ENCODE peak calls at places on chromosomes 4 and X, in ten cellular contexts. D is suprapubic skin, H is GM12891, N is sigmoid colon, U is GM12892, J is H1, X is transverse colon, Q is Panc1, C is GM12878, I is spleen. W is an unnamed sample.

GRCh38 chr4:8534601-8535000 is 45.6 kb upstream of the GPR78 start:
- DNase-seq in D (no peak), H (no peak), N (no peak), U (no peak), J (no peak), X (no peak), Q (no peak), C (no peak), I (no peak), W (no peak)

GRCh38 chrX:136157187-136157586 is 9.9 kb downstream of the FHL1 start:
- DNase-seq in D (no peak), H (no peak), N (no peak), U (no peak), J (no peak), X (no peak), Q (no peak), C (no peak), I (no peak), W (no peak)

GRCh38 chrX:45850775-45851433 is 650.2 kb upstream of the DIPK2B start:
- DNase-seq in D (no peak), H (no peak), N (peak), U (no peak), J (no peak), X (peak), Q (no peak), C (no peak), I (peak), W (no peak)

GRCh38 chrX:1239681-1240142 is 27.3 kb upstream of the CRLF2 start:
- DNase-seq in D (peak), H (peak), N (peak), U (no peak), J (no peak), X (peak), Q (no peak), C (peak), I (peak), W (no peak)

GRCh38 chr4:144531841-144532240 is 114.1 kb upstream of the HHIP start:
- DNase-seq in D (no peak), H (no peak), N (no peak), U (no peak), J (no peak), X (no peak), Q (no peak), C (no peak), I (no peak), W (no peak)

GRCh38 chr4:158769175-158769831 is 477 bp downstream of the FNIP2 start:
- DNase-seq in D (peak), H (peak), N (peak), U (no peak), J (no peak), X (peak), Q (no peak), C (no peak), I (peak), W (no peak)

GRCh38 chrX:47574609-47575325 is 7.5 kb upstream of the TIMP1 start:
- DNase-seq in D (peak), H (no peak), N (no peak), U (no peak), J (no peak), X (no peak), Q (no peak), C (no peak), I (no peak), W (no peak)

GRCh38 chr4:168019921-168020320 is 72.4 kb upstream of the ANXA10 start:
- DNase-seq in D (no peak), H (no peak), N (no peak), U (no peak), J (no peak), X (no peak), Q (no peak), C (no peak), I (no peak), W (no peak)

GRCh38 chr4:77579406-77580076 is 26.1 kb upstream of the CXCL13 start:
- DNase-seq in D (no peak), H (no peak), N (no peak), U (no peak), J (no peak), X (no peak), Q (no peak), C (no peak), I (no peak), W (no peak)

GRCh38 chr4:113827285-113827684 is 65.7 kb upstream of the CAMK2D start:
- DNase-seq in D (no peak), H (no peak), N (no peak), U (no peak), J (no peak), X (no peak), Q (no peak), C (no peak), I (no peak), W (no peak)

GRCh38 chr4:30866444-30866843 is 146.3 kb downstream of the PCDH7 start:
- DNase-seq in D (no peak), H (no peak), N (no peak), U (no peak), J (no peak), X (no peak), Q (no peak), C (no peak), I (no peak), W (no peak)

GRCh38 chr4:42302348-42302747 is 94.9 kb upstream of the SHISA3 start:
- DNase-seq in D (no peak), H (no peak), N (no peak), U (no peak), J (no peak), X (no peak), Q (no peak), C (no peak), I (no peak), W (no peak)

GRCh38 chr4:160371446-160371845 is 1268.6 kb downstream of the RAPGEF2 start:
- DNase-seq in D (no peak), H (no peak), N (no peak), U (no peak), J (no peak), X (no peak), Q (no peak), C (no peak), I (no peak), W (no peak)

GRCh38 chr4:99857302-99857701 is 36.9 kb downstream of the LAMTOR3 start:
- DNase-seq in D (no peak), H (no peak), N (no peak), U (no peak), J (no peak), X (no peak), Q (no peak), C (no peak), I (no peak), W (no peak)

GRCh38 chr4:81921757-81922159 is 450.1 kb upstream of the RASGEF1B start:
- DNase-seq in D (no peak), H (no peak), N (no peak), U (no peak), J (no peak), X (no peak), Q (no peak), C (no peak), I (no peak), W (no peak)
- TF ChIP-seq POLR2AphosphoS5 in D (no peak), H (no peak), N (no peak), U (no peak), J (no peak), X (no peak), Q (no peak), C (no peak), I (no peak), W (no peak)

GRCh38 chrX:36983831-36984230 is 24.3 kb upstream of the FAM47C start:
- DNase-seq in D (no peak), H (no peak), N (no peak), U (no peak), J (no peak), X (no peak), Q (no peak), C (no peak), I (no peak), W (no peak)
- TF ChIP-seq POLR2AphosphoS5 in D (no peak), H (no peak), N (no peak), U (no peak), J (no peak), X (no peak), Q (no peak), C (no peak), I (no peak), W (no peak)

DNA sequence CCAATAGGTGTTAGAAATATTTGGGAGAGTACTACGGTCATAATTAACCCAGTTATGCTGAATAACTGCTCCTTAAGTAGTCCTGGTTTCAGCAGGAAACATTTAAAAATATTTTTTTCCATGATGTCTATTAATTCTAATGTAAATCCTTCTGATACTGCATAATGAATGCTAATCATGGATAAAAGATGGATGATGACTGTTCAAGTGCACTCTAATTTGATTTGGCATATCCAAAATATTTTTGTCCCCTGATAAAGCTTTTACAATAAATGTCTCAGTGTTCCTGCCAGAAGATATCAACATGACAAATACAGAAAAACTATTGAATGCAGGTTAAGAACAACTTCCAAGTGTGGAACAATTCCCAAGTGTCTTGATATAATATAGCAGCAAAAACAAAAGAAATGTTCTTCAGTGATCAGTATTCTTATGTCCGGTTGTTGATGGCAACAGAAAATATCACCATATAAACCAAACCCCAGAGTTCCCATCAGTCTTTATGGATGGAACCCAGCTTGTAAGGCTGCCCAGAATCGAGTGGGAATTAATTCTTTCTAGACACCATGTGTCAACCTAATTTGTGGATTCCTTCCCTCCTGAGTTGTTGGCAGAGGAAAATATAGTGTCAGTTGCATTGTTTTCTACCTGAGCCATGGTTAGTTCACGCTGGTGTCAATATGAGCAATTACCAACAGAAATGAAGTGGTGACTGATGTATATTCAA is 205.4 kb upstream of the GK2 start:
- DNase-seq in D (no peak), H (no peak), N (no peak), U (no peak), J (no peak), X (no peak), Q (no peak), C (no peak), I (no peak), W (no peak)
- TF ChIP-seq POLR2AphosphoS5 in D (no peak), H (no peak), N (no peak), U (no peak), J (no peak), X (no peak), Q (no peak), C (no peak), I (no peak), W (no peak)

DNA sequence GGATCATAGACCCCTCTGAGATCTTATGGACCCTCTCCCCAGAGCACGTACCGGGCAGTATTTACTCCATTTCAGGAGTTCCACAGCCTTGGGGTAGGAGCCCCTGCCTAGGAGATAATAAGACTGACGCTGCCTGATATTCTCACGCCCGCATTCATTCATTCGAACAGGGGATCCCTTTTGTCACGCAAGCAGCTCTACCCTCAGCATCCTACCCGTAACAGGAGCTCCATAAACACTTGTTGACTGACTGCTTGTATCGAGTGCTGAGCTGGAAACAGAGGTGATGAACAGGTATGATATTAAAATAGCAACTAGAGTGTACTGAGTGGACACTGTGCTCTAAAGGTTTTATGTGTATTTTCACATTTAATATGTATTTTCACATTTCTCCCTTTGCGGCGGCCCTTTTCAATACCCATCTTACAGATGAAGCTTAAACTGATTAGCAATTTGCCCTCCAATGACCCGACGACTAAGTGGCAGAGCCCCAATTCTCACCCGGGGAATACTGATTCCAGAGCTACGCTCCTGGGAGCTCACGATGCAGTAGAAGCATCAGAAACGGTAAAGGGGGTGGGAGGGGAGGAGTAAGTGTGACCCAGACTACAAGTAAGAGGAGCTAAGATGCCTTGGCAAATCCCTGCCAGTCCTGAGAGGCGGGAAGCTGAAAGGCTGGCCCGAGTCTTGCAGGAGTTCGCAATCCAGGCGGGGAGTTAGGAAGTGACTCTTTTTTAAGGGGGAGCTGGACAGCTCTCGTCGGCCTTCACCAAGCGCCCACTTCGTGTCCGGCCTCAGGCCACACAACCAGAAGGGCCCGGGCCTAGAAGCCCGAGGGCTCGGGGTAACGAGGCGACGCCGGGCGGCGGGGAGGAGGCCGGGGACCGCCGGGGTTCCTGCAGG is 747 bp downstream of the RAB28 start:
- DNase-seq in D (peak), H (peak), N (peak), U (no peak), J (no peak), X (peak), Q (no peak), C (no peak), I (no peak), W (peak)
- TF ChIP-seq POLR2AphosphoS5 in D (no peak), H (no peak), N (peak), U (no peak), J (no peak), X (peak), Q (no peak), C (no peak), I (no peak), W (no peak)

DNA sequence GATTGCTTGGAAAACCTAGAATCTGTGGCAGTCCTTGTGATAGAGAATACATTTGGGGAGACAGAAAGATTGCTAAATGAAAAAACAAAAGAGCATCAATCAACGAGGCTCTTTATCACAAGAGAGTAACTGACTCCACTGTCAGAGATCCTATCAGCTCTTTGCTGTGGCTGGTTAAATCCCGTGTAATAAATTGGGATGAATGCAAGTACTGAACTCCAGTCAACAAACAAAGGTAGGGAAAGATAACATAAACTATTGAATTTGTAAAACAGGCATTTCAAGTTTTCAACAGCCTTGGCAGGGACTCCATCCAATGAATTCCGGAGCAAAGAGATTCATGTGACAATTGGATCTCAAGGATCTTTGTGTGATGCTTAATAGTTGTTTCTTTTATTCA is 21.3 kb downstream of the MMRN1 start:
- DNase-seq in D (no peak), H (no peak), N (no peak), U (no peak), J (no peak), X (no peak), Q (no peak), C (no peak), I (no peak), W (no peak)
- TF ChIP-seq POLR2AphosphoS5 in D (no peak), H (no peak), N (no peak), U (no peak), J (no peak), X (no peak), Q (no peak), C (no peak), I (no peak), W (no peak)

GRCh38 chr4:41143721-41144379 is 70.5 kb downstream of the APBB2 start:
- DNase-seq in D (no peak), H (no peak), N (no peak), U (no peak), J (no peak), X (no peak), Q (no peak), C (no peak), I (no peak), W (no peak)

GRCh38 chr4:41141910-41142309 is 72.4 kb downstream of the APBB2 start:
- DNase-seq in D (no peak), H (no peak), N (no peak), U (no peak), J (no peak), X (no peak), Q (no peak), C (no peak), I (no peak), W (no peak)

GRCh38 chr4:41144812-41145211 is 69.5 kb downstream of the APBB2 start:
- DNase-seq in D (no peak), H (no peak), N (no peak), U (no peak), J (no peak), X (no peak), Q (no peak), C (no peak), I (no peak), W (no peak)

GRCh38 chr4:41142356-41142755 is 72.0 kb downstream of the APBB2 start:
- DNase-seq in D (no peak), H (no peak), N (no peak), U (no peak), J (no peak), X (no peak), Q (no peak), C (no peak), I (no peak), W (no peak)

DNA sequence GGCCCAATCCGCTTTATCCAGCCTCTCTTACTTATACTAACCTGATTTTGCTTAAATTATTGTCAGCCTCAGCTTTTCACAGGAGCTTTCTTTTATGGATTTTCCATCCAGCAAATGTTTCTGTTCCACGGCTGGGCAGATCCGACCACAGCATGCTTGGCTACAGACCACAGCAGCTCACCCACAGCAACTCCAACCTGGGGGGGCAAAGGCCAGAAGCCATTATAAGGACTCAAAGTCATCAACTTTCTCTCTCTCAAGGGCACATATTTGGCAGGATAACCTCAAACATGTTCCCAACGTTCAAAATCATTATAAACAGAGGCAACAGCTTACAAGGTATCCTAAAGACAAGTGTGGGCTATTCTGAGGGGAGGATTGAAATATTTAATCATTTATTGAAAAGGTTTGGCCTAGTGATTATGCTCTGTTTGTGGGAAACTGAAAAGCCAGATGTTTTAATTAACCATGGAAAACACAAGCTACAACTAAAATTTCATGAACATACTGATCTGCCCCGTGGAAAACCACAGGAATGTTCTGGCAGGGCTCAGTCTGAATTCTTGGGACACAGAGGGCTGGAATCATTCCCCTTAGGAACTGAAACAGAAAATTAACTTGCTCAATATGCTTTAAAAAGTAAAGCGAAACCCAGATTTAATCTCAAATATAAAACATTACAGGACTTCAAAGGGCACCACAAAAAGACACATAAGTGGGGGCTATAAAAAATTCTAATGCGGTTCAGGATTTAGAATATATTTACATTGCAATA is 71.2 kb downstream of the APBB2 start:
- DNase-seq in D (peak), H (no peak), N (peak), U (no peak), J (no peak), X (peak), Q (no peak), C (no peak), I (no peak), W (no peak)
- TF ChIP-seq POLR2AphosphoS5 in D (peak), H (no peak), N (peak), U (no peak), J (no peak), X (peak), Q (no peak), C (no peak), I (no peak), W (no peak)

GRCh38 chrX:133810925-133811324 is 174.5 kb downstream of the GPC3 start:
- DNase-seq in D (no peak), H (no peak), N (no peak), U (no peak), J (no peak), X (no peak), Q (no peak), C (no peak), I (no peak), W (no peak)
- TF ChIP-seq POLR2AphosphoS5 in D (no peak), H (no peak), N (no peak), U (no peak), J (no peak), X (no peak), Q (no peak), C (no peak), I (no peak), W (no peak)

GRCh38 chrX:153470411-153471363 is at the start of gene HAUS7:
- DNase-seq in D (peak), H (peak), N (peak), U (peak), J (peak), X (peak), Q (peak), C (peak), I (peak), W (peak)
- TF ChIP-seq POLR2AphosphoS5 in D (no peak), H (no peak), N (peak), U (no peak), J (peak), X (peak), Q (peak), C (no peak), I (peak), W (peak)

GRCh38 chrX:19680580-19680979 is 165.3 kb upstream of the MAP3K15 start:
- DNase-seq in D (no peak), H (no peak), N (no peak), U (no peak), J (no peak), X (peak), Q (no peak), C (no peak), I (no peak), W (no peak)
- TF ChIP-seq POLR2AphosphoS5 in D (no peak), H (no peak), N (no peak), U (no peak), J (no peak), X (no peak), Q (no peak), C (no peak), I (no peak), W (no peak)